ENCODE peak calls at places on chromosomes 7 and 10, in four cellular contexts. J, B, T and R are unnamed samples.

GRCh38 chr7:82067628-82068264 is 297.9 kb upstream of the HGF start:
- DNase-seq in J (no peak), B (no peak), T (no peak), R (no peak)

GRCh38 chr7:18900236-18900635 is 217.2 kb downstream of the TWIST1 start:
- DNase-seq in J (no peak), B (no peak), T (no peak), R (no peak)

GRCh38 chr10:131931981-131932380 is 31.2 kb downstream of the PPP2R2D start:
- DNase-seq in J (no peak), B (no peak), T (no peak), R (no peak)

GRCh38 chr7:43104874-43105520 is 7.5 kb upstream of the HECW1 start:
- DNase-seq in J (peak), B (no peak), T (no peak), R (no peak)

GRCh38 chr7:122884186-122884585 is 2.1 kb downstream of the CADPS2 start:
- DNase-seq in J (no peak), B (no peak), T (no peak), R (no peak)

GRCh38 chr7:51376420-51377092 is 59.9 kb upstream of the COBL start:
- DNase-seq in J (peak), B (no peak), T (no peak), R (no peak)

GRCh38 chr10:34504534-34504933 is 310.6 kb downstream of the PARD3 start:
- DNase-seq in J (no peak), B (no peak), T (peak), R (no peak)

GRCh38 chr10:98391578-98391991 is 23.4 kb downstream of the PYROXD2 start:
- DNase-seq in J (no peak), B (no peak), T (no peak), R (no peak)

GRCh38 chr7:107660381-107661080 is at the start of gene SLC26A4:
- DNase-seq in J (no peak), B (no peak), T (no peak), R (peak)

GRCh38 chr10:84293574-84294016 is 34.8 kb upstream of the CCSER2 start:
- DNase-seq in J (peak), B (no peak), T (no peak), R (no peak)

GRCh38 chr10:33041783-33042437 is 83.9 kb upstream of the ITGB1 start:
- DNase-seq in J (no peak), B (no peak), T (no peak), R (peak)
- TF ChIP-seq CREB1 in J (no peak), B (no peak), T (no peak), R (no peak)

GRCh38 chr10:125064681-125065492 is 95.5 kb downstream of the CTBP2 start:
- DNase-seq in J (no peak), B (peak), T (no peak), R (peak)
- TF ChIP-seq REST in J (no peak), B (no peak), T (no peak), R (no peak)

GRCh38 chr10:86389441-86390193 is 23.0 kb upstream of the GRID1 start:
- DNase-seq in J (peak), B (no peak), T (no peak), R (peak)
- TF ChIP-seq CREB1 in J (no peak), B (no peak), T (no peak), R (no peak)

DNA sequence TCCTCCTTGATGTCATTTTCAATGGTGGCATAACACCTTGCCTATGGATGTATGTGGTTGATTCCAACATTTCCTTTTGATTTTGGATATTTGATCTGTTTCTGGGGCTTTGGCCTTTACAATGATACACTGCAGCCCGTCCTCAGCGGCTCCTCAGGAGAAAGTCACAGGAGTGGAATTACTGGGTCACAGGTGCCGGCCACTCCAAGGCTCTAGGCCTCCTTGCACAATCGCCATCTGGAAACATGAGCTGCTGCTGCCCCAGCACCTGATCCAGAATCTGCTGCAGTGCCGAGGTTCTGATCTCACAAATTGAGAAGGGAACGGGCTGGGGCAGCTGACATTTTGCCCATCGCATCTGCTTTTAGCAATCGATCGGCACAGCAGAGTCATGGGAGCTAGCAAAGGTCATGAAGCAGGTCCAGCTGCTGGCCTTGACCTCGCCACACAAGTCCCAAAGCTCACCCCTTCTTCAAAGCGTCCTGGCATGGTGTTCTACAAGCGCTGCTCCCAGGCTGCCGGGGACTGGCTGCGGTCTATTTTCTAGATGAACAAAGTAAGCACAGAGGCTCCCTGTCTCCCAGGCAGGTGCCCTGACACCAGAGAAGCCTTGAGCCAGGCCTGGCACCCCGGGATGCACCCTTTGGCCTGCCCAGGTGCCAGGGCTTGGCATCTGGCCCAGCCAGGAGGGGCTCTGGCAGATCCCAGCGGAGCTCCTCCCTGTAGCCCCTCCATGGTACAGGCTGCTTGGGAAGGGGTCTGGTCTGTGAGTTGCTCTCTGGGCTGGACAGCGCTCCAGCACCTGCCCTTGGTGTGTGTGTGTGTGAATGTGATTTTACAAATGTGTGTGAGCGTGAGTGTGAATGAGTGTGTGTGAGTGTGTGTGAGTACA is 201.8 kb downstream of the GLRX3 start:
- DNase-seq in J (no peak), B (no peak), T (no peak), R (no peak)
- TF ChIP-seq REST in J (no peak), B (no peak), T (peak), R (no peak)

GRCh38 chr10:17650416-17650815 is 6.5 kb downstream of the STAM start:
- DNase-seq in J (no peak), B (no peak), T (no peak), R (no peak)
- TF ChIP-seq CREB1 in J (no peak), B (no peak), T (no peak), R (no peak)

GRCh38 chr10:13681963-13682362 is 95.2 kb downstream of the PRPF18 start:
- DNase-seq in J (no peak), B (no peak), T (no peak), R (no peak)

GRCh38 chr10:13681095-13681494 is 94.3 kb downstream of the PRPF18 start:
- DNase-seq in J (no peak), B (no peak), T (no peak), R (no peak)

GRCh38 chr10:13681528-13681927 is 94.8 kb downstream of the PRPF18 start:
- DNase-seq in J (no peak), B (no peak), T (no peak), R (no peak)

GRCh38 chr10:13674645-13675588 is 88.2 kb downstream of the PRPF18 start:
- DNase-seq in J (no peak), B (no peak), T (no peak), R (no peak)

GRCh38 chr10:13678444-13678843 is 91.7 kb downstream of the PRPF18 start:
- DNase-seq in J (no peak), B (no peak), T (no peak), R (no peak)
- TF ChIP-seq REST in J (no peak), B (no peak), T (no peak), R (no peak)

GRCh38 chr7:143283344-143283743 is 1.4 kb upstream of the TMEM139 start:
- DNase-seq in J (no peak), B (no peak), T (no peak), R (peak)
- TF ChIP-seq CREB1 in J (no peak), B (no peak), T (no peak), R (no peak)